ENCODE peak calls at places on chromosomes 16 and 17, in eight cellular contexts. O is NCI-H1092; C is activated naive CD8-positive, alpha-beta T cell treated with anti-CD3 and anti-CD28 coated beads for 36 hours; Y is ovary; N is CD8-positive, alpha-beta memory T cell; G is dorsolateral prefrontal cortex; L is NCI-H1417; P is thoracic aorta. J is an unnamed sample.

GRCh38 chr16:22065252-22065651 is 27.1 kb upstream of the VWA3A start:
- DNase-seq in O (no peak), C (no peak), Y (no peak), N (no peak), G (no peak), L (no peak), P (no peak), J (no peak)

GRCh38 chr17:57636985-57637667 is 108.0 kb downstream of the CCDC182 start:
- DNase-seq in O (no peak), C (no peak), Y (no peak), N (no peak), G (no peak), L (no peak), P (no peak), J (no peak)

GRCh38 chr16:51175081-51175480 is 24.0 kb upstream of the SALL1 start:
- DNase-seq in O (no peak), C (no peak), Y (no peak), N (no peak), G (no peak), L (no peak), P (no peak), J (no peak)

GRCh38 chr16:57528499-57529323 is 7.7 kb downstream of the CCDC102A start:
- DNase-seq in O (no peak), C (no peak), Y (peak; percentile 42), N (no peak), G (no peak), L (no peak), P (no peak), J (no peak)

GRCh38 chr16:58727796-58728568 is 6.1 kb downstream of the GOT2 start:
- DNase-seq in O (no peak), C (no peak), Y (no peak), N (no peak), G (no peak), L (no peak), P (no peak), J (no peak)

GRCh38 chr16:79805621-79806020 is 205.1 kb upstream of the MAF start:
- DNase-seq in O (no peak), C (no peak), Y (no peak), N (no peak), G (no peak), L (no peak), P (no peak), J (no peak)

GRCh38 chr16:11401161-11402050 is 56.1 kb downstream of the RMI2 start:
- DNase-seq in O (no peak), C (no peak), Y (peak; percentile 66), N (no peak), G (peak; percentile 86), L (no peak), P (no peak), J (no peak)

GRCh38 chr16:28027055-28027454 is 36.5 kb downstream of the GSG1L start:
- DNase-seq in O (no peak), C (no peak), Y (no peak), N (no peak), G (no peak), L (no peak), P (no peak), J (no peak)

GRCh38 chr16:89455178-89455577 is 35.2 kb downstream of the ANKRD11 start:
- DNase-seq in O (no peak), C (no peak), Y (no peak), N (no peak), G (no peak), L (no peak), P (no peak), J (no peak)

GRCh38 chr16:23333962-23334361 is 31.9 kb downstream of the SCNN1B start:
- DNase-seq in O (no peak), C (no peak), Y (no peak), N (no peak), G (no peak), L (no peak), P (no peak), J (no peak)

GRCh38 chr17:79746955-79747507 is 16.3 kb downstream of the ENPP7 start:
- DNase-seq in O (no peak), C (no peak), Y (no peak), N (no peak), G (no peak), L (peak; percentile 67), P (no peak), J (no peak)

GRCh38 chr17:33019161-33019560 is 27.5 kb downstream of the SPACA3 start:
- DNase-seq in O (no peak), C (no peak), Y (no peak), N (no peak), G (no peak), L (no peak), P (no peak), J (no peak)

GRCh38 chr16:8572919-8573724 is 17.2 kb downstream of the TMEM114 start:
- DNase-seq in O (no peak), C (no peak), Y (no peak), N (no peak), G (no peak), L (peak; percentile 7), P (no peak), J (peak; percentile 8)

GRCh38 chr17:42530952-42531454 is 5.0 kb upstream of the NAGLU start:
- DNase-seq in O (no peak), C (no peak), Y (no peak), N (no peak), G (no peak), L (peak; percentile 15), P (no peak), J (no peak)

GRCh38 chr16:23837553-23838308 is 1.9 kb downstream of the PRKCB start:
- DNase-seq in O (no peak), C (no peak), Y (no peak), N (no peak), G (peak; percentile 23), L (no peak), P (no peak), J (peak; percentile 20)

GRCh38 chr16:82043680-82044584 is 8.9 kb downstream of the HSD17B2 start:
- DNase-seq in O (no peak), C (no peak), Y (no peak), N (no peak), G (no peak), L (no peak), P (no peak), J (no peak)

GRCh38 chr16:52553322-52553721 is 6.4 kb upstream of the TOX3 start:
- DNase-seq in O (no peak), C (no peak), Y (no peak), N (no peak), G (no peak), L (no peak), P (no peak), J (no peak)

GRCh38 chr17:79219208-79219935 is 144.7 kb downstream of the ENGASE start:
- DNase-seq in O (no peak), C (no peak), Y (no peak), N (no peak), G (no peak), L (no peak), P (no peak), J (no peak)

GRCh38 chr17:82203920-82204319 is 8.7 kb downstream of the CCDC57 start:
- DNase-seq in O (no peak), C (no peak), Y (no peak), N (no peak), G (no peak), L (no peak), P (no peak), J (no peak)

GRCh38 chr17:39635614-39636176 is 1.2 kb upstream of the STARD3 start:
- DNase-seq in O (no peak), C (no peak), Y (no peak), N (no peak), G (no peak), L (no peak), P (no peak), J (no peak)

GRCh38 chr17:16997514-16998429 is 25.9 kb upstream of the TNFRSF13B start:
- DNase-seq in O (no peak), C (no peak), Y (no peak), N (no peak), G (no peak), L (no peak), P (no peak), J (no peak)

GRCh38 chr17:77734371-77735050 is 224.0 kb upstream of the TNRC6C start:
- DNase-seq in O (peak; percentile 93), C (no peak), Y (peak; percentile 77), N (no peak), G (peak; percentile 66), L (peak; percentile 89), P (peak; percentile 78), J (peak; percentile 72)

GRCh38 chr17:56426901-56427300 is 166.6 kb upstream of the NOG start:
- DNase-seq in O (no peak), C (no peak), Y (no peak), N (no peak), G (no peak), L (no peak), P (no peak), J (no peak)

GRCh38 chr16:685967-686366 is 1.8 kb upstream of the JMJD8 start:
- DNase-seq in O (peak; percentile 20), C (no peak), Y (peak; percentile 68), N (no peak), G (no peak), L (peak; percentile 40), P (no peak), J (no peak)

GRCh38 chr17:7570351-7570750 is 8.6 kb downstream of the SENP3 start:
- DNase-seq in O (no peak), C (no peak), Y (no peak), N (no peak), G (no peak), L (no peak), P (no peak), J (no peak)

GRCh38 chr17:32625971-32626370 is 139.2 kb downstream of the CDK5R1 start:
- DNase-seq in O (peak; percentile 87), C (no peak), Y (no peak), N (no peak), G (peak; percentile 49), L (peak; percentile 77), P (no peak), J (peak; percentile 35)